ENCODE peak calls at places on chromosome 19, in ten cellular contexts. B, M, Z, A, V, U, F, R, L and C are unnamed samples.

GRCh38 chr19:6588508-6589345 is 2.2 kb downstream of the CD70 start:
- DNase-seq in F (no peak), U (no peak), V (no peak), R (no peak), L (no peak), A (no peak), Z (no peak), M (no peak), B (no peak), C (no peak)

GRCh38 chr19:54462713-54463530 is 656 bp downstream of the LENG9 start:
- DNase-seq in Z (no peak), B (peak), U (peak), V (peak), R (peak), M (peak), F (no peak), L (peak), A (peak), C (peak)

GRCh38 chr19:51329411-51329810 is 12.5 kb downstream of the VSIG10L start:
- DNase-seq in A (no peak), B (no peak), M (no peak), V (no peak), U (no peak), F (no peak), L (no peak), R (no peak), Z (no peak), C (no peak)

GRCh38 chr19:4429266-4430200 is 27.1 kb downstream of the CHAF1A start:
- DNase-seq in F (no peak), M (no peak), A (no peak), L (peak), V (no peak), U (no peak), Z (no peak), B (no peak), R (no peak), C (no peak)

GRCh38 chr19:33462112-33462726 is 59.4 kb downstream of the PEPD start:
- DNase-seq in M (no peak), B (no peak), F (peak), R (no peak), A (no peak), V (no peak), Z (no peak), U (no peak), L (no peak), C (no peak)

GRCh38 chr19:54114340-54114826 is 1.1 kb downstream of the TFPT start:
- DNase-seq in U (no peak), Z (no peak), V (no peak), M (peak), B (no peak), R (no peak), F (no peak), A (no peak), L (peak), C (peak)

GRCh38 chr19:30001794-30002193 is 59.8 kb downstream of the URI1 start:
- DNase-seq in V (no peak), R (no peak), B (no peak), L (peak), A (no peak), U (no peak), Z (no peak), M (peak), F (no peak), C (no peak)

GRCh38 chr19:17765069-17765618 is 13.9 kb downstream of the FCHO1 start:
- DNase-seq in M (no peak), R (peak), F (no peak), U (no peak), B (no peak), L (no peak), V (peak), A (no peak), Z (no peak), C (no peak)

GRCh38 chr19:12597594-12597993 is 13.0 kb downstream of the ZNF490 start:
- DNase-seq in B (no peak), M (no peak), A (no peak), U (no peak), F (no peak), L (no peak), R (peak), Z (no peak), V (no peak), C (no peak)

GRCh38 chr19:11767633-11768133 is 883 bp downstream of the ZNF441 start:
- DNase-seq in Z (no peak), B (peak), V (peak), A (peak), U (no peak), L (peak), R (peak), F (peak), M (peak), C (peak)

GRCh38 chr19:1568320-1569019 is at the start of gene MEX3D:
- DNase-seq in F (peak), U (peak), L (peak), V (peak), Z (no peak), A (peak), M (peak), B (peak), R (peak), C (peak)

GRCh38 chr19:33251526-33252090 is 26.0 kb upstream of the SLC7A10 start:
- DNase-seq in B (no peak), R (no peak), M (no peak), F (no peak), U (no peak), V (no peak), Z (no peak), L (no peak), A (no peak), C (no peak)

GRCh38 chr19:35566738-35567137 is 3.3 kb upstream of the ATP4A start:
- DNase-seq in R (no peak), V (no peak), Z (no peak), B (no peak), U (no peak), A (no peak), M (no peak), L (no peak), F (no peak), C (no peak)

GRCh38 chr19:29884466-29884865 is 57.6 kb upstream of the URI1 start:
- DNase-seq in Z (no peak), R (no peak), V (no peak), L (no peak), A (no peak), U (no peak), B (no peak), F (no peak), M (no peak), C (no peak)

GRCh38 chr19:48635966-48636858 is 967 bp downstream of the DBP start:
- DNase-seq in Z (no peak), V (no peak), M (no peak), U (no peak), L (no peak), F (no peak), R (peak), A (no peak), B (no peak), C (no peak)

GRCh38 chr19:18156841-18157464 is 4.0 kb downstream of the PIK3R2 start:
- DNase-seq in M (peak), Z (peak), V (peak), R (peak), F (peak), U (peak), B (peak), L (peak), A (no peak), C (no peak)

GRCh38 chr19:7528192-7528519 is 5.7 kb downstream of the MCOLN1 start:
- DNase-seq in F (no peak), M (no peak), U (no peak), V (no peak), Z (no peak), R (no peak), A (no peak), L (no peak), B (no peak), C (no peak)

GRCh38 chr19:23896912-23897311 is 17.8 kb upstream of the ZNF726 start:
- DNase-seq in M (no peak), L (no peak), R (no peak), A (no peak), V (no peak), B (no peak), U (no peak), Z (no peak), F (no peak), C (no peak)

GRCh38 chr19:34482380-34483250 is 1.1 kb downstream of the WTIP start:
- DNase-seq in L (no peak), Z (no peak), A (peak), U (no peak), B (peak), M (peak), F (no peak), R (no peak), V (no peak), C (no peak)

GRCh38 chr19:4115050-4115817 is 8.7 kb downstream of the MAP2K2 start:
- DNase-seq in R (no peak), U (no peak), F (no peak), Z (no peak), B (no peak), A (no peak), V (peak), M (no peak), L (no peak), C (peak)

GRCh38 chr19:46482645-46483044 is 11.3 kb upstream of the PNMA8A start:
- DNase-seq in Z (no peak), M (peak), A (no peak), U (no peak), V (no peak), F (no peak), R (no peak), L (peak), B (peak), C (no peak)

GRCh38 chr19:23378948-23379347 is 16.3 kb downstream of the ZNF91 start:
- DNase-seq in L (no peak), A (no peak), V (no peak), U (no peak), F (no peak), B (peak), R (no peak), M (no peak), Z (no peak), C (no peak)

GRCh38 chr19:48741222-48741999 is 1.0 kb upstream of the RASIP1 start:
- DNase-seq in U (no peak), B (no peak), M (no peak), F (no peak), V (peak), A (peak), R (no peak), L (no peak), Z (no peak), C (no peak)

GRCh38 chr19:42628411-42629135 is 33.8 kb upstream of the CEACAM8 start:
- DNase-seq in V (no peak), F (no peak), U (no peak), M (no peak), Z (no peak), L (no peak), B (no peak), A (no peak), R (no peak), C (no peak)

GRCh38 chr19:33303791-33304759 is 1.7 kb upstream of the CEBPA start:
- DNase-seq in U (no peak), B (no peak), V (no peak), M (peak), F (peak), A (no peak), R (no peak), L (no peak), Z (no peak), C (no peak)

GRCh38 chr19:35206379-35206778 is 22.2 kb downstream of the FAM187B start:
- DNase-seq in M (no peak), R (peak), L (no peak), Z (no peak), U (no peak), F (no peak), A (no peak), B (no peak), V (no peak), C (peak)

GRCh38 chr19:6868341-6868740 is 19.0 kb upstream of the ADGRE1 start:
- DNase-seq in V (no peak), F (no peak), Z (no peak), B (no peak), R (no peak), A (no peak), L (no peak), M (peak), U (no peak), C (no peak)

GRCh38 chr19:45439569-45440258 is 16.0 kb upstream of the ERCC1 start:
- DNase-seq in Z (no peak), L (peak), V (peak), M (peak), B (peak), U (peak), A (peak), R (peak), F (peak), C (peak)

GRCh38 chr19:6730153-6730804 is 7.1 kb downstream of the GPR108 start:
- DNase-seq in U (peak), B (no peak), R (peak), V (no peak), F (no peak), L (no peak), Z (no peak), A (peak), M (no peak), C (no peak)

GRCh38 chr19:51702103-51702753 is 9.1 kb downstream of the SPACA6 start:
- DNase-seq in Z (no peak), B (peak), V (peak), U (peak), A (peak), R (peak), L (no peak), M (peak), F (peak), C (peak)

GRCh38 chr19:52936151-52936957 is 13.1 kb upstream of the ZNF888 start:
- DNase-seq in L (no peak), A (no peak), R (no peak), Z (no peak), V (no peak), M (peak), F (no peak), B (no peak), U (no peak), C (no peak)

GRCh38 chr19:46999377-46999776 is 20.3 kb upstream of the NPAS1 start:
- DNase-seq in F (no peak), Z (no peak), L (no peak), U (no peak), V (no peak), R (no peak), M (no peak), A (no peak), B (no peak), C (no peak)

GRCh38 chr19:19459099-19459498 is 53.6 kb downstream of the GATAD2A start:
- DNase-seq in F (no peak), B (no peak), U (no peak), V (no peak), Z (no peak), A (no peak), R (no peak), M (peak), L (no peak), C (peak)

GRCh38 chr19:19458110-19458816 is 52.8 kb downstream of the GATAD2A start:
- DNase-seq in F (no peak), R (no peak), Z (no peak), U (no peak), M (no peak), A (no peak), B (no peak), L (no peak), V (no peak), C (no peak)

GRCh38 chr19:19459707-19460251 is 54.3 kb downstream of the GATAD2A start:
- DNase-seq in U (no peak), Z (peak), B (no peak), A (no peak), R (no peak), M (peak), L (peak), V (peak), F (no peak), C (peak)

GRCh38 chr19:19460258-19460731 is 54.8 kb downstream of the GATAD2A start:
- DNase-seq in Z (no peak), V (no peak), F (no peak), R (no peak), B (no peak), U (no peak), M (no peak), A (no peak), L (no peak), C (no peak)

GRCh38 chr19:19457691-19458090 is 52.2 kb downstream of the GATAD2A start:
- DNase-seq in F (no peak), B (no peak), L (no peak), U (no peak), Z (no peak), A (no peak), R (no peak), V (no peak), M (no peak), C (no peak)
- TF ChIP-seq CTCF in F (no peak), B (no peak), L (no peak), U (no peak), Z (no peak), A (no peak), R (no peak), V (no peak), M (no peak), C (no peak)

GRCh38 chr19:57946316-57946715 is 1.2 kb downstream of the ZNF256 start:
- DNase-seq in A (no peak), Z (no peak), U (no peak), F (no peak), R (no peak), V (no peak), L (no peak), M (no peak), B (no peak), C (no peak)
- TF ChIP-seq CTCF in A (no peak), Z (no peak), U (no peak), F (no peak), R (no peak), V (no peak), L (no peak), M (no peak), B (no peak), C (no peak)

GRCh38 chr19:20367811-20368294 is 197.7 kb downstream of the ZNF737 start:
- DNase-seq in F (no peak), A (peak), L (no peak), V (no peak), U (no peak), R (no peak), M (no peak), B (no peak), Z (no peak), C (no peak)
- TF ChIP-seq CTCF in F (peak), A (no peak), L (no peak), V (no peak), U (no peak), R (no peak), M (no peak), B (no peak), Z (no peak), C (no peak)

GRCh38 chr19:508204-509150 is 1.2 kb downstream of the TPGS1 start:
- DNase-seq in M (no peak), U (no peak), Z (no peak), R (no peak), A (no peak), V (no peak), F (no peak), B (no peak), L (no peak), C (no peak)

GRCh38 chr19:510606-511100 is 3.4 kb downstream of the TPGS1 start:
- DNase-seq in U (no peak), A (peak), R (peak), L (peak), B (peak), M (peak), F (no peak), Z (no peak), V (peak), C (peak)

GRCh38 chr19:504634-505033 is 2.7 kb upstream of the TPGS1 start:
- DNase-seq in M (no peak), V (no peak), B (no peak), F (no peak), R (no peak), Z (no peak), A (no peak), U (no peak), L (no peak), C (no peak)

GRCh38 chr19:506404-507285 is 652 bp upstream of the TPGS1 start:
- DNase-seq in U (peak), L (peak), A (peak), Z (peak), R (peak), B (peak), F (peak), M (peak), V (peak), C (peak)

DNA sequence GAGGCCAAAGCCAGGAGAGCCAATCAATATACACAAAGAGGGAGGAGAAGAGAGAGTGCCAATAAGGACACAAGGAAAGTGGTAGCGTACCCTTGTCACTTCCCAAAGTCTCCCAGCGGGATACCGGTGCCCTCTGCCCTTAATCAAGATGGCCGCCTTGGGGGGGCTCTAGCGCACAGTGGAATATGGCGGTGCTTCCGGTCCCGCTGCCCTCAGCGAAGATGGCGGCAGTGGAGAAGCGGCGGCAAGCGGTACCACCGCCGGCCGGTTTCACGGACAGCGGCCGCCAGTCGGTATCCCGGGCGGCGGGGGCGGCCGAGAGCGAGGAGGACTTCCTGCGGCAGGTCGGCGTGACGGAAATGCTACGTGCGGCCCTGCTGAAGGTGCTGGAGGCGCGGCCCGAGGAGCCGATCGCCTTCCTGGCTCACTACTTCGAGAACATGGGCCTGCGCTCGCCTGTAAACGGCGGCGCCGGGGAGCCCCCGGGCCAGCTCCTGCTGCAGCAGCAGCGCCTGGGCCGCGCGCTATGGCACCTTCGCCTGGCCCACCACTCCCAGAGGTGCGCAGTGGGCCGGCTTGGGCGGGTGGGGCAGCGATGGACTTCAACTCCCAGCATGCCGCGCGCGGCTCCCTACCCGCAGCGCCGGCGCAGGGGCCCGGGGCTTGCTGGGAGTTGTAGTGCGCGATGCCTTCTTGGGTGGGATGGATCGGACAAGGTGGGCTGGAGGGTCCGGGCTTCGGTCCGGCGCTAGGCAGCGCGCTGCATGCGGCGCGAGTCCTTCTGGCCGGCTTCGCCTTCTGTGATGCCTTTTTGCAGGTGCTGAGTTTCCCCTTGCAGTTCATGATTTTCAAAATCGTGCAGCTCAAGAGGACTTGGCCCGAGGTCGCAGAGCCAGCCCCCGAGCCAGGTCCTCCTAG is at the start of gene TPGS1:
- DNase-seq in Z (no peak), A (peak), F (peak), R (peak), U (peak), L (peak), V (peak), M (peak), B (peak), C (peak)
- TF ChIP-seq CTCF in Z (no peak), A (no peak), F (peak), R (no peak), U (peak), L (no peak), V (no peak), M (no peak), B (no peak), C (no peak)

DNA sequence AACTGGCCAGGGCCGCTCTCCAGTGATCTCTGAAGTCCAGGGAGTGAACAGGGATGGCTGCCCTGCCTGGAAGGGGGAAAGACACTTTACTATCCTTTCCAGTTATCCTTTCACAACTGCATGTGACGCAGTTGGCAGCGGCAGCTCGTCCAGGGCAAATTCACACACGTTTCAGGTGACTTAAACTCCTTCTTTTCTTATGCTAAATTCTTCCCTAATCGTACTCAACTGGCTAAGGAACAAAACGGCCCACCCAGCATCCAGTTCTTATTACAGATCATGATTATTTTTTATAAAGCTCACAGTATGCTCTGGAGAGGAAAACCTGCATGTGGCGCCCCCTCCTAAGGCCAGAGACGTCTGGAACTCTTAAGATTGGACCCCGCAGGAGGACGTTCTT is 767.1 kb downstream of the UQCRFS1 start:
- DNase-seq in R (no peak), U (no peak), L (no peak), B (no peak), V (no peak), A (no peak), F (no peak), Z (no peak), M (no peak), C (no peak)
- TF ChIP-seq CTCF in R (no peak), U (no peak), L (no peak), B (no peak), V (no peak), A (no peak), F (no peak), Z (no peak), M (no peak), C (no peak)

DNA sequence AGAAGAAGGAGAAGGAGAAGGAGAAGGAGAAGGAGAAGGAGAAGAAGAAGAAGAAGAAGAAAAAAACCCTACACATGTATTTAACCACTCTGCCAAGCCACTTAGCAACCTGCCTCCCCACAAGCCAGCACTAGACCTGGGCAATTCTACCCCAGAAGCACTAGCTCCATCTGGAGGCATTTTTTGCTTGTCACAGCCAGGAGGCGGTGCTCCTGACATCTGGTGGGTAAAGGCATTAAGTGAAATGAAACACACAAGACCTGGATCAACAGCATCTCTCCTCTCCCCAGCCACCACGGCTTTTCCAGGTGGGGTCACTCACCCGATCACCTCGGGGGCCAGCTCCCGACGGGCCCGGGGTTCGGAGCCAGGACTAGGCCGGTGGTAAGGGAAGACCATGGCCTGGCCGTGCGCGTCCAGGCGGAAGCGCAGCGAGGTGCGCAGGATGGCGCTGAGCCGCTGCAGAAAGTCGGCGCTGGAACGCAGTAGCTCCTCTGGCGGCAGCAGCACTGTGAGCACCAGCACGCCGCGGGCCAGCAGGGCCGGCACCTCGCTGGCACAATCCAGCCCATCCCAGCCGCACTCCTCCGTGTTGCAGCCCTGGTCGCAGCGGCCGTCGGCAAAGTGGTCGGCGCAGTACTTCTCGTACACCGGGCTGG is 26.9 kb downstream of the NOTCH3 start:
- DNase-seq in F (no peak), A (no peak), L (no peak), B (peak), U (no peak), V (no peak), Z (no peak), M (peak), R (no peak), C (no peak)
- TF ChIP-seq CTCF in F (no peak), A (no peak), L (peak), B (peak), U (no peak), V (peak), Z (no peak), M (peak), R (peak), C (peak)